ENCODE peak calls at places on chromosomes 12 and 14, in eight cellular contexts. G is GM20000; H is cardiac fibroblast; B is stimulated activated CD4-positive, alpha-beta T cell treated with anti-CD3 and anti-CD28 coated beads, TNF-alpha, amount 100 ng/mL, for 48 hours; Y is hepatocyte; M is neural progenitor cell; C is H54; W is ACHN. K is an unnamed sample.

GRCh38 chr12:18443768-18444437 is 182.6 kb downstream of the PIK3C2G start:
- DNase-seq in H (peak), C (no peak), B (no peak), W (no peak), M (no peak), G (no peak), Y (no peak), K (no peak)

GRCh38 chr12:116164263-116164817 is 113.2 kb downstream of the MED13L start:
- DNase-seq in Y (no peak), G (no peak), M (no peak), W (no peak), H (no peak), C (no peak), B (no peak), K (no peak)

GRCh38 chr14:103925316-103925715 is 2.9 kb upstream of the TDRD9 start:
- DNase-seq in W (no peak), Y (no peak), M (no peak), C (no peak), G (no peak), H (no peak), B (no peak), K (no peak)

GRCh38 chr12:72476301-72476700 is 204.1 kb downstream of the TRHDE start:
- DNase-seq in H (no peak), M (no peak), G (no peak), Y (no peak), W (no peak), B (no peak), C (no peak), K (no peak)

GRCh38 chr12:10701843-10702242 is 21.3 kb downstream of the YBX3 start:
- DNase-seq in C (no peak), Y (no peak), M (no peak), G (no peak), H (no peak), W (no peak), B (no peak), K (no peak)

GRCh38 chr14:22395803-22396202 is 193.2 kb downstream of the DAD1 start:
- DNase-seq in H (no peak), G (no peak), Y (no peak), M (no peak), W (no peak), C (no peak), B (no peak), K (no peak)

GRCh38 chr14:86802726-86803125 is 1190.3 kb downstream of the GALC start:
- DNase-seq in C (no peak), W (no peak), B (no peak), H (no peak), G (no peak), Y (no peak), M (no peak), K (no peak)

GRCh38 chr14:28875937-28876910 is 109.6 kb downstream of the FOXG1 start:
- DNase-seq in M (peak), W (no peak), G (no peak), Y (no peak), B (no peak), H (no peak), C (no peak), K (peak)

GRCh38 chr12:22066235-22066765 is 20.3 kb downstream of the CMAS start:
- DNase-seq in G (no peak), B (no peak), W (no peak), H (no peak), C (no peak), Y (no peak), M (no peak), K (no peak)

GRCh38 chr12:6452908-6453630 is 1.2 kb downstream of the TAPBPL start:
- DNase-seq in H (no peak), W (peak), M (no peak), C (no peak), B (no peak), G (no peak), Y (no peak), K (no peak)

GRCh38 chr12:28899951-28900350 is 249.1 kb upstream of the FAR2 start:
- DNase-seq in Y (no peak), H (peak), G (no peak), C (no peak), W (no peak), M (no peak), B (no peak), K (no peak)

GRCh38 chr14:104136472-104137296 is 1.7 kb upstream of the KIF26A start:
- DNase-seq in M (peak), G (no peak), C (no peak), W (no peak), B (no peak), Y (no peak), H (no peak), K (no peak)

GRCh38 chr12:78703820-78704525 is 160.6 kb upstream of the SYT1 start:
- DNase-seq in B (no peak), C (peak), W (peak), Y (no peak), M (no peak), G (no peak), H (peak), K (no peak)

GRCh38 chr14:68519788-68520187 is 273.1 kb downstream of the ZFP36L1 start:
- DNase-seq in B (no peak), H (no peak), G (peak), M (no peak), C (no peak), W (no peak), Y (no peak), K (no peak)

GRCh38 chr12:41924111-41924510 is 220.6 kb downstream of the GXYLT1 start:
- DNase-seq in B (no peak), W (no peak), H (no peak), Y (no peak), C (no peak), M (no peak), G (no peak), K (no peak)

GRCh38 chr14:54537651-54538050 is 27.9 kb downstream of the CGRRF1 start:
- DNase-seq in G (no peak), Y (peak), H (no peak), W (no peak), C (no peak), B (no peak), M (no peak), K (no peak)

GRCh38 chr12:95214466-95214865 is 2.8 kb downstream of the FGD6 start:
- DNase-seq in W (no peak), B (no peak), G (no peak), H (no peak), C (no peak), Y (no peak), M (no peak), K (no peak)

GRCh38 chr14:100070310-100070709 is 5.1 kb downstream of the EVL start:
- DNase-seq in M (no peak), H (no peak), C (no peak), W (no peak), G (no peak), Y (no peak), B (no peak), K (no peak)

GRCh38 chr14:102234331-102235264 is 70.4 kb downstream of the MOK start:
- DNase-seq in W (no peak), C (no peak), G (no peak), M (no peak), B (no peak), Y (no peak), H (peak), K (no peak)

GRCh38 chr12:71685961-71686657 is at the start of gene TMEM19:
- DNase-seq in W (peak), M (peak), G (peak), C (peak), B (peak), Y (peak), H (peak), K (peak)

GRCh38 chr12:27709932-27710591 is 570 bp upstream of the MRPS35 start:
- DNase-seq in M (no peak), C (peak), B (no peak), W (peak), G (peak), Y (no peak), H (peak), K (no peak)

GRCh38 chr12:75892779-75893408 is 138.7 kb downstream of the PHLDA1 start:
- DNase-seq in M (no peak), G (no peak), B (no peak), Y (no peak), H (peak), W (no peak), C (no peak), K (no peak)

GRCh38 chr14:94489336-94489735 is 13.3 kb upstream of the SERPINA9 start:
- DNase-seq in W (no peak), G (no peak), H (no peak), M (no peak), C (no peak), B (no peak), Y (no peak), K (no peak)

GRCh38 chr14:77340389-77340788 is 19.6 kb downstream of the GSTZ1 start:
- DNase-seq in W (no peak), C (no peak), Y (no peak), H (no peak), G (no peak), B (no peak), M (no peak), K (no peak)

GRCh38 chr14:71475916-71476315 is 456.3 kb upstream of the RGS6 start:
- DNase-seq in W (no peak), G (no peak), Y (no peak), C (no peak), M (no peak), H (no peak), B (no peak), K (no peak)

GRCh38 chr12:64746663-64747062 is 12.5 kb downstream of the GNS start:
- DNase-seq in G (no peak), H (no peak), W (no peak), M (no peak), Y (no peak), C (no peak), B (no peak), K (no peak)

K was measured in neuronal stem cell.